ENCODE peak calls at places on chromosome 1, in eight cellular contexts. B, T, X, A, L, F, J and W are unnamed samples.
A peak's percentile ranks its signal among the peaks of the same experiment; 100 is the strongest.

GRCh38 chr1:108646661-108647269 is 14.1 kb downstream of the HENMT1 start:
- DNase-seq in B (no peak), X (peak; percentile 42), A (no peak), T (peak; percentile 37), J (no peak), L (peak; percentile 91), F (peak; percentile 53), W (no peak)

GRCh38 chr1:228511014-228511413 is 23.8 kb downstream of the RNF187 start:
- DNase-seq in J (no peak), F (no peak), T (no peak), A (no peak), B (no peak), X (no peak), L (no peak), W (no peak)

GRCh38 chr1:101267082-101267481 is 30.3 kb downstream of the S1PR1 start:
- DNase-seq in L (no peak), A (no peak), T (no peak), J (no peak), B (no peak), X (no peak), F (no peak), W (no peak)

GRCh38 chr1:222582099-222582774 is 7.5 kb downstream of the TAF1A start:
- DNase-seq in L (peak; percentile 10), A (no peak), J (no peak), F (no peak), B (no peak), T (no peak), X (peak; percentile 84), W (no peak)

GRCh38 chr1:147389532-147390184 is 147.2 kb downstream of the CHD1L start:
- DNase-seq in A (peak; percentile 68), L (peak; percentile 67), T (no peak), B (no peak), X (peak; percentile 35), F (peak; percentile 11), J (no peak), W (no peak)

GRCh38 chr1:231986631-231987291 is 360.2 kb downstream of the DISC1 start:
- DNase-seq in X (peak; percentile 19), F (no peak), T (no peak), A (peak; percentile 41), B (no peak), L (peak; percentile 67), J (no peak), W (no peak)

GRCh38 chr1:14849038-14849437 is 250.6 kb downstream of the KAZN start:
- DNase-seq in B (no peak), L (no peak), X (no peak), A (no peak), J (no peak), T (no peak), F (no peak), W (no peak)

GRCh38 chr1:217907504-217907903 is 276.4 kb downstream of the SPATA17 start:
- DNase-seq in L (peak; percentile 15), A (no peak), T (no peak), X (peak; percentile 74), B (no peak), J (no peak), F (no peak), W (no peak)

GRCh38 chr1:34858901-34859441 is 578 bp downstream of the SMIM12 start:
- DNase-seq in T (no peak), A (no peak), F (no peak), B (no peak), J (no peak), X (no peak), L (peak; percentile 60), W (no peak)

GRCh38 chr1:228463009-228463558 is 24.1 kb upstream of the RNF187 start:
- DNase-seq in T (no peak), J (no peak), A (no peak), F (no peak), B (no peak), L (no peak), X (no peak), W (no peak)

GRCh38 chr1:204080163-204080903 is 7.4 kb downstream of the SOX13 start:
- DNase-seq in X (peak; percentile 90), B (peak; percentile 79), A (peak; percentile 94), F (peak; percentile 70), L (peak; percentile 90), J (peak; percentile 86), T (peak; percentile 82), W (no peak)

GRCh38 chr1:240465531-240465940 is 146.4 kb downstream of the GREM2 start:
- DNase-seq in X (no peak), J (no peak), T (no peak), F (no peak), L (peak; percentile 15), A (peak; percentile 20), B (no peak), W (no peak)

GRCh38 chr1:186327331-186327730 is 47.7 kb downstream of the TPR start:
- DNase-seq in B (no peak), J (no peak), T (no peak), F (no peak), A (no peak), X (no peak), L (no peak), W (no peak)

GRCh38 chr1:117674521-117675400 is 68.9 kb downstream of the TENT5C start:
- DNase-seq in J (peak; percentile 73), T (no peak), B (no peak), X (no peak), F (no peak), L (peak; percentile 58), A (no peak), W (peak; percentile 41)

GRCh38 chr1:228400237-228400651 is 6.4 kb downstream of the TRIM11 start:
- DNase-seq in A (no peak), T (no peak), B (no peak), F (no peak), J (no peak), L (no peak), X (no peak), W (no peak)

GRCh38 chr1:201264072-201264471 is 19.2 kb upstream of the PKP1 start:
- DNase-seq in L (no peak), A (no peak), F (no peak), T (no peak), B (peak; percentile 22), X (no peak), J (peak; percentile 54), W (no peak)

GRCh38 chr1:241994171-241994570 is 4.7 kb downstream of the MAP1LC3C start:
- DNase-seq in J (no peak), A (no peak), F (no peak), X (no peak), B (no peak), T (no peak), L (no peak), W (no peak)

GRCh38 chr1:155105604-155106011 is 22.1 kb upstream of the EFNA1 start:
- DNase-seq in A (no peak), L (peak; percentile 79), X (no peak), J (no peak), T (no peak), B (no peak), F (no peak), W (no peak)

GRCh38 chr1:25099343-25099951 is 132.9 kb downstream of the SYF2 start:
- DNase-seq in L (no peak), X (no peak), A (no peak), T (no peak), B (no peak), J (no peak), F (no peak), W (no peak)

GRCh38 chr1:48617227-48617626 is 145.2 kb upstream of the SPATA6 start:
- DNase-seq in F (peak; percentile 34), B (no peak), X (peak; percentile 53), A (no peak), T (no peak), J (no peak), L (peak; percentile 11), W (no peak)

GRCh38 chr1:7253118-7253480 is 467.8 kb downstream of the CAMTA1 start:
- DNase-seq in X (no peak), A (no peak), T (no peak), B (no peak), F (no peak), L (no peak), J (peak; percentile 64), W (no peak)

GRCh38 chr1:183070923-183071618 is 47.9 kb downstream of the LAMC1 start:
- DNase-seq in A (no peak), T (no peak), B (no peak), X (peak; percentile 82), F (peak; percentile 81), L (peak; percentile 78), J (no peak), W (no peak)

GRCh38 chr1:168452329-168452728 is 91.5 kb downstream of the XCL2 start:
- DNase-seq in B (no peak), L (no peak), J (no peak), T (no peak), A (no peak), F (no peak), X (no peak), W (no peak)
- TF ChIP-seq CTCF in B (no peak), L (peak; percentile 25), J (peak; percentile 18), T (no peak), A (peak; percentile 36), F (peak; percentile 6), X (peak; percentile 34), W (no peak)

GRCh38 chr1:53137729-53138128 is 4.7 kb downstream of the SLC1A7 start:
- DNase-seq in X (no peak), F (no peak), A (no peak), L (no peak), T (no peak), B (no peak), J (no peak), W (no peak)
- TF ChIP-seq CTCF in X (no peak), F (no peak), A (no peak), L (no peak), T (no peak), B (no peak), J (peak; percentile 12), W (no peak)

GRCh38 chr1:196477262-196477661 is 131.0 kb downstream of the KCNT2 start:
- DNase-seq in J (no peak), F (no peak), X (no peak), L (no peak), A (no peak), T (no peak), B (no peak), W (no peak)
- TF ChIP-seq CTCF in J (no peak), F (no peak), X (no peak), L (no peak), A (no peak), T (no peak), B (no peak), W (no peak)

DNA sequence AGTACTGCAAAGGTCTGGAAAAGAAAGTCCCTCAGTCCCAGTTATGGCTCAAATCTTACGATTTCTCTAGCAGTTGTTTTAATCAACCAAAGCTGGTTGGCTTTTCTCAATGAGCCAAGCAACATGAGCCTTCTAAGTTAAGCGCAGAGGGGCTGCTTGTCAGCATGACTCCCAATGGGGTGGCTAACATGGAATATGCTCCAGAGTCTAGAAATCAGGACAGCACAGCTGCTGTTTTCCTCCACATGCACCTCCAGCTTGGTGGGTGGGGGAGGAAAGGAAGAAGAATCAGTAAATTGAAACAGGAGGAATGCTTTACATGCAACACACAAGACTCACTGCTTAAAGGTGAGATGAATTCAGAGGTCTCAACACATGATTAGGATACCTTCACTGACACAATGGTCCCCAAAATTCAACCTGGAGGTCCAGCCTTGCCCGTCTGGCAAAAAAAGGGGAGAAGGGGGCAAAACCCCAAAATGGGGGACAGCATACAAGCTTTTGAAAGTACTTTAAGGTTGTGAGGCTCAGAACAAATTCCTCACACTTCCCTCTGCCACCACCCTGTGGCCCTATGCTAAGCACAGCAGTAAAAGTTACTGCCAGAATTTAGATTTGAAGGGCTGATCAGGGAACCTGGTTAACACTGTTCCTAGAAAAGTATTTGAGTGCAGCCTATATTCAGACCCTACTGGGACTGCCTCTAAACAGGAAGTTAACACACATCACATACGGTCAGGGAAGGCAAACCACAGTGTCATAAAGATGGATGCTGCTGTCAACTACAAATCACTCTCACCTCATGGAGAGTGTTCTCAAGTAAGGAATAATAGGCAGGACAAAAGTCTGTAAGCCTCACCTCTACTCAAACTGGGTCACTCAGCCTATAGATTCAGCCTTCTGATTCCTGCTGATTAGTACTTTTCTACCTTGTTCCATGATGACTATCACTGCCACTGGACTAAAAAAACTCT is 2.6 kb downstream of the GATAD2B start:
- DNase-seq in B (no peak), L (peak; percentile 42), J (no peak), X (peak; percentile 19), F (no peak), T (no peak), A (peak; percentile 12), W (no peak)
- TF ChIP-seq CTCF in B (no peak), L (peak; percentile 37), J (peak; percentile 49), X (peak; percentile 40), F (peak; percentile 44), T (peak; percentile 20), A (no peak), W (no peak)